ENCODE peak calls at places on chromosomes 5 and 9, in four cellular contexts. A is fibroblast of lung, L is brain microvascular endothelial cell, Z is dorsolateral prefrontal cortex. N is an unnamed sample.

GRCh38 chr5:67897980-67898379 is 317.6 kb upstream of the PIK3R1 start:
- DNase-seq in Z (no peak), A (no peak), L (no peak), N (no peak)

GRCh38 chr5:132055808-132056609 is 4.4 kb upstream of the IL3 start:
- DNase-seq in A (no peak), L (no peak), Z (peak; percentile 12), N (no peak)

GRCh38 chr5:169768416-169768815 is 131.3 kb downstream of the DOCK2 start:
- DNase-seq in Z (no peak), L (no peak), A (no peak), N (no peak)

GRCh38 chr9:112700080-112700479 is 17.8 kb downstream of the INIP start:
- DNase-seq in L (peak; percentile 38), A (no peak), Z (no peak), N (no peak)

GRCh38 chr9:89886281-89886700 is 281.5 kb downstream of the GADD45G start:
- DNase-seq in L (no peak), A (no peak), Z (no peak), N (no peak)

GRCh38 chr5:127029513-127030258 is 672 bp downstream of the MARCHF3 start:
- DNase-seq in A (peak; percentile 60), Z (no peak), L (peak; percentile 59), N (peak; percentile 84)

GRCh38 chr9:109176963-109177362 is 9.9 kb upstream of the FRRS1L start:
- DNase-seq in L (no peak), A (no peak), Z (no peak), N (no peak)

GRCh38 chr9:135098400-135099105 is 11.1 kb downstream of the OLFM1 start:
- DNase-seq in Z (no peak), L (no peak), A (no peak), N (no peak)

GRCh38 chr5:66230551-66230950 is 86.5 kb downstream of the SREK1 start:
- DNase-seq in Z (no peak), A (no peak), L (peak; percentile 47), N (peak; percentile 21)

GRCh38 chr5:13955896-13956295 is 11.4 kb upstream of the DNAH5 start:
- DNase-seq in L (no peak), A (no peak), Z (no peak), N (no peak)

GRCh38 chr5:154221371-154221896 is 30.9 kb downstream of the GALNT10 start:
- DNase-seq in A (peak; percentile 74), L (peak; percentile 89), Z (no peak), N (peak; percentile 65)

GRCh38 chr9:3760031-3760430 is 234.2 kb upstream of the RFX3 start:
- DNase-seq in Z (no peak), A (peak; percentile 28), L (peak; percentile 14), N (peak; percentile 31)

GRCh38 chr5:17279487-17279886 is 62.1 kb downstream of the BASP1 start:
- DNase-seq in A (no peak), Z (no peak), L (no peak), N (no peak)

GRCh38 chr9:73423891-73424290 is 272.2 kb downstream of the ANXA1 start:
- DNase-seq in Z (no peak), A (no peak), L (no peak), N (no peak)

GRCh38 chr5:33209252-33209651 is 231.5 kb upstream of the TARS1 start:
- DNase-seq in L (no peak), A (no peak), Z (no peak), N (no peak)

GRCh38 chr9:3525088-3525835 is 539 bp downstream of the RFX3 start:
- DNase-seq in Z (peak; percentile 32), A (no peak), L (no peak), N (no peak)

GRCh38 chr9:30048396-30048795 is 2336.0 kb upstream of the ACO1 start:
- DNase-seq in A (no peak), L (no peak), Z (no peak), N (no peak)

GRCh38 chr5:157361865-157362465 is 96.0 kb downstream of the CYFIP2 start:
- DNase-seq in A (peak; percentile 56), L (peak; percentile 43), Z (no peak), N (no peak)

GRCh38 chr5:132422720-132423442 is 53.4 kb downstream of the SLC22A5 start:
- DNase-seq in L (peak; percentile 56), Z (no peak), A (peak; percentile 68), N (peak; percentile 60)

GRCh38 chr9:70607926-70608325 is 193.5 kb upstream of the KLF9 start:
- DNase-seq in A (no peak), L (no peak), Z (no peak), N (no peak)

GRCh38 chr5:146644811-146645210 is 128.8 kb upstream of the GPR151 start:
- DNase-seq in A (no peak), Z (no peak), L (no peak), N (no peak)

GRCh38 chr5:42640835-42641234 is 115.8 kb upstream of the CCDC152 start:
- DNase-seq in Z (no peak), L (no peak), A (no peak), N (no peak)

GRCh38 chr5:14407746-14408175 is 173.8 kb upstream of the OTULINL start:
- DNase-seq in L (peak; percentile 62), A (no peak), Z (no peak), N (no peak)

GRCh38 chr5:14270212-14270702 is 127.1 kb downstream of the TRIO start:
- DNase-seq in Z (no peak), A (peak; percentile 82), L (peak; percentile 73), N (peak; percentile 52)

GRCh38 chr5:67648201-67648671 is 451.6 kb upstream of the CD180 start:
- DNase-seq in Z (no peak), L (peak; percentile 73), A (peak; percentile 53), N (peak; percentile 32)

GRCh38 chr5:172426086-172426485 is 28.2 kb downstream of the SH3PXD2B start:
- DNase-seq in Z (no peak), A (peak; percentile 71), L (no peak), N (no peak)

GRCh38 chr5:54109931-54110330 is 200.4 kb downstream of the ARL15 start:
- DNase-seq in A (no peak), Z (no peak), L (no peak), N (no peak)

GRCh38 chr5:170135796-170136490 is 30.2 kb downstream of the FOXI1 start:
- DNase-seq in A (no peak), Z (no peak), L (no peak), N (no peak)

GRCh38 chr5:139164020-139164419 is 34.1 kb downstream of the SIL1 start:
- DNase-seq in L (peak; percentile 29), Z (no peak), A (no peak), N (no peak)

GRCh38 chr9:4581031-4581760 is 80.9 kb upstream of the PLPP6 start:
- DNase-seq in A (no peak), Z (no peak), L (no peak), N (no peak)

GRCh38 chr5:132378580-132378979 is 9.1 kb downstream of the SLC22A5 start:
- DNase-seq in Z (no peak), A (no peak), L (no peak), N (no peak)

GRCh38 chr5:54458221-54458620 is 2.7 kb downstream of the HSPB3 start:
- DNase-seq in Z (no peak), L (no peak), A (no peak), N (no peak)

GRCh38 chr9:4139201-4139600 is 160.7 kb downstream of the GLIS3 start:
- DNase-seq in Z (no peak), L (no peak), A (no peak), N (no peak)

GRCh38 chr5:110346893-110347358 is 379.5 kb downstream of the TMEM232 start:
- DNase-seq in L (no peak), Z (no peak), A (no peak), N (no peak)

GRCh38 chr5:120152472-120152871 is 311.6 kb upstream of the PRR16 start:
- DNase-seq in A (peak; percentile 89), Z (no peak), L (peak; percentile 87), N (no peak)

GRCh38 chr5:74640450-74641013 is at the start of gene ENC1:
- DNase-seq in Z (peak; percentile 63), L (peak; percentile 86), A (peak; percentile 85), N (peak; percentile 94)

GRCh38 chr9:7121055-7121454 is 363.3 kb downstream of the KDM4C start:
- DNase-seq in A (no peak), L (no peak), Z (no peak), N (no peak)

GRCh38 chr9:16628421-16628820 is 242.0 kb downstream of the BNC2 start:
- DNase-seq in L (peak; percentile 40), Z (no peak), A (peak; percentile 63), N (no peak)
- TF ChIP-seq CTCF in L (no peak), Z (no peak), A (no peak), N (no peak)

GRCh38 chr5:151107738-151108520 is 27.1 kb upstream of the TNIP1 start:
- DNase-seq in Z (no peak), L (peak; percentile 41), A (peak; percentile 48), N (peak; percentile 38)
- TF ChIP-seq CTCF in Z (no peak), L (no peak), A (no peak), N (peak; percentile 16)

GRCh38 chr9:107141967-107142366 is 141.1 kb upstream of the RAD23B start:
- DNase-seq in A (peak; percentile 18), L (peak; percentile 18), Z (no peak), N (no peak)
- TF ChIP-seq CTCF in A (peak; percentile 29), L (peak; percentile 67), Z (no peak), N (no peak)

GRCh38 chr9:35161713-35162604 is at the start of gene UNC13B:
- DNase-seq in A (peak; percentile 90), Z (peak; percentile 91), L (peak; percentile 86), N (peak; percentile 95)
- TF ChIP-seq CTCF in A (peak; percentile 22), Z (peak; percentile 12), L (no peak), N (no peak)

GRCh38 chr9:136111190-136111589 is 7.5 kb downstream of the TMEM250 start:
- DNase-seq in Z (no peak), A (no peak), L (no peak), N (no peak)

GRCh38 chr9:136108648-136109266 is 9.9 kb downstream of the TMEM250 start:
- DNase-seq in Z (no peak), A (no peak), L (no peak), N (no peak)

GRCh38 chr9:136111910-136112309 is 6.8 kb downstream of the TMEM250 start:
- DNase-seq in Z (no peak), A (no peak), L (no peak), N (no peak)

GRCh38 chr9:136109351-136110081 is 9.2 kb downstream of the TMEM250 start:
- DNase-seq in Z (peak; percentile 90), A (peak; percentile 92), L (peak; percentile 71), N (peak; percentile 93)

DNA sequence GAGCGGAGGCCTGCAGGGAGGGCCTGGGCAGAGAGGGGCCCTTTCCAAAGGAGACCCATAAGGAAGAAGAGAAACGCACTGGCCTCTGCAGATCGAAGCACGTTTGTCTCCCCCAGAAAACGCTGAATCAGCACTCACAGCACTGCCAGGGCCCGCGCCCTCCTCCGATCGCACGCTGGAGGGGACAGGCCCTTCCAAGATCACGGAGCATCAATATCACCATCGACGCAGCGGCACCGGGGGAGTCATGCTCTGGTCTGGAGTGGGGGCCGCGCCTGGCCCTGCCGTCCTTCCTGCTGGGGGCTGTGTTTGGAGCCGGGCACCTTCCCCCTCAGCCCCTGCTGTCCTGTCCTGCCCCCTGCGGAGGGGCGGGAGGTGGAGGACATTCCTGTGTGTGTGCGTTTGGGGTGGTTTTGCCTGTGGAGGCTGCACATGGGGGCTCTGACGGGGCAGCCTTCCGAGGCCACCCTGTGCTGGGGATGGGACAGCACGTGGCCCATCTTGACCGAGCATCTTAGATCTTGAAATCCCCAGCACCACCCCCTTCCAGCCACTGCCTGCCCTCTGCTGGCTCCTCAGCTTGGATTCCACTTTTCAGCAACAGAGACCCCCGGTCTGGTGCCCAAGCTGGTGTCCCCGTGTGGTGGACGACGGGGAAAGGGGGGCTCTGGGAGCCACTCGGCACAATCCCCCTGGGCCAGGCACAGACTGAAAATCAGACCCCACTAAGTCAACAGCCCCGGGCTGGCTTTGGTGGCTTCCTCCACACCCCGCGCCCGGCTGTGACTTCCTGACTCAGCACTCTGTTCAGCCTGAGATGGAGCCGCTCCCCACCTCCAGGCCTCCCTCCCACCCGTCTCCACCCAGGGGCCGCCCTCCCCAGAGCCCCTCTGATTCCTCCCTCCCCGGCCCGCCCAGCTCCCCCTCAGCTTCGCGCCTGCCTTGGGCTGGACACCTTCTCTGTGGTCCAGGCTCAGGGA is 8.3 kb downstream of the TMEM250 start:
- DNase-seq in L (no peak), Z (no peak), A (peak; percentile 49), N (no peak)
- TF ChIP-seq CTCF in L (peak; percentile 60), Z (no peak), A (peak; percentile 37), N (no peak)